ENCODE peak calls at places on chromosomes 2 and 18, in six cellular contexts. U, R, T, X, A and I are unnamed samples.
A peak's percentile ranks its signal among the peaks of the same experiment; 100 is the strongest.

GRCh38 chr2:14634885-14635871 is 2.7 kb downstream of the LRATD1 start:
- DNase-seq in U (peak; percentile 67), R (peak; percentile 39), T (peak; percentile 77), X (no peak), A (no peak), I (peak; percentile 35)

GRCh38 chr18:58310517-58310916 is 266.5 kb downstream of the NEDD4L start:
- DNase-seq in U (no peak), R (no peak), T (no peak), X (peak; percentile 60), A (no peak), I (peak; percentile 18)

GRCh38 chr18:52150050-52150449 is 189.9 kb upstream of the DCC start:
- DNase-seq in U (no peak), R (no peak), T (no peak), X (no peak), A (no peak), I (no peak)

GRCh38 chr2:23924589-23925359 is 2.1 kb downstream of the ATAD2B start:
- DNase-seq in U (no peak), R (no peak), T (no peak), X (no peak), A (no peak), I (no peak)

GRCh38 chr2:70627499-70627898 is 73.9 kb upstream of the TGFA start:
- DNase-seq in U (no peak), R (no peak), T (no peak), X (no peak), A (no peak), I (no peak)

GRCh38 chr18:5895300-5895885 is at the start of gene TMEM200C:
- DNase-seq in U (peak; percentile 90), R (no peak), T (no peak), X (no peak), A (no peak), I (peak; percentile 82)

GRCh38 chr2:219122197-219122965 is 38.2 kb downstream of the NHEJ1 start:
- DNase-seq in U (no peak), R (peak; percentile 38), T (no peak), X (no peak), A (no peak), I (no peak)

GRCh38 chr2:70009776-70010175 is 48.3 kb upstream of the ASPRV1 start:
- DNase-seq in U (no peak), R (no peak), T (no peak), X (no peak), A (no peak), I (no peak)

GRCh38 chr2:188369365-188369764 is 77.7 kb downstream of the GULP1 start:
- DNase-seq in U (peak; percentile 66), R (no peak), T (no peak), X (peak; percentile 17), A (no peak), I (peak; percentile 44)

GRCh38 chr2:120299561-120299960 is 46.4 kb upstream of the INHBB start:
- DNase-seq in U (no peak), R (no peak), T (no peak), X (no peak), A (no peak), I (no peak)

GRCh38 chr2:17849260-17849659 is 29.2 kb upstream of the KCNS3 start:
- DNase-seq in U (peak; percentile 46), R (no peak), T (no peak), X (no peak), A (no peak), I (no peak)

GRCh38 chr2:126657636-126658315 is 1.8 kb downstream of the GYPC start:
- DNase-seq in U (peak; percentile 73), R (peak; percentile 93), T (peak; percentile 93), X (peak; percentile 90), A (peak; percentile 40), I (peak; percentile 74)

GRCh38 chr2:64685430-64685829 is 31.7 kb upstream of the SERTAD2 start:
- DNase-seq in U (no peak), R (no peak), T (no peak), X (no peak), A (no peak), I (no peak)

GRCh38 chr2:206158563-206159345 is 490 bp downstream of the NDUFS1 start:
- DNase-seq in U (peak; percentile 57), R (no peak), T (no peak), X (no peak), A (no peak), I (no peak)

GRCh38 chr2:98013407-98014042 is 17.8 kb upstream of the TMEM131 start:
- DNase-seq in U (no peak), R (peak; percentile 81), T (no peak), X (peak; percentile 55), A (no peak), I (peak; percentile 46)

GRCh38 chr2:5285891-5286290 is 406.3 kb upstream of the SOX11 start:
- DNase-seq in U (no peak), R (no peak), T (no peak), X (no peak), A (no peak), I (no peak)

GRCh38 chr18:47929681-47930085 is 776 bp downstream of the SMAD2 start:
- DNase-seq in U (no peak), R (no peak), T (no peak), X (no peak), A (no peak), I (peak; percentile 17)

GRCh38 chr2:64036343-64036742 is 17.1 kb upstream of the VPS54 start:
- DNase-seq in U (no peak), R (no peak), T (no peak), X (peak; percentile 47), A (no peak), I (peak; percentile 63)

GRCh38 chr2:109126501-109126860 is 2.5 kb upstream of the SH3RF3 start:
- DNase-seq in U (no peak), R (no peak), T (no peak), X (no peak), A (no peak), I (no peak)

GRCh38 chr18:77062518-77063003 is 70.0 kb downstream of the MBP start:
- DNase-seq in U (no peak), R (peak; percentile 91), T (no peak), X (peak; percentile 86), A (no peak), I (no peak)

GRCh38 chr2:111652038-111652437 is 232.0 kb downstream of the ANAPC1 start:
- DNase-seq in U (no peak), R (no peak), T (no peak), X (no peak), A (no peak), I (no peak)

GRCh38 chr2:240442891-240443715 is 7.6 kb downstream of the GPC1 start:
- DNase-seq in U (no peak), R (no peak), T (no peak), X (no peak), A (no peak), I (no peak)

GRCh38 chr18:22539045-22539444 is 121.3 kb upstream of the CTAGE1 start:
- DNase-seq in U (no peak), R (no peak), T (peak; percentile 69), X (no peak), A (no peak), I (no peak)

GRCh38 chr18:13539050-13539449 is 187.3 kb downstream of the FAM210A start:
- DNase-seq in U (no peak), R (no peak), T (peak; percentile 74), X (peak; percentile 67), A (no peak), I (no peak)

GRCh38 chr2:145258903-145259579 is 739.1 kb upstream of the ZEB2 start:
- DNase-seq in U (no peak), R (peak; percentile 33), T (no peak), X (peak; percentile 52), A (no peak), I (no peak)

GRCh38 chr18:65721634-65722033 is 29.2 kb upstream of the CDH7 start:
- DNase-seq in U (no peak), R (no peak), T (no peak), X (no peak), A (no peak), I (no peak)

DNA sequence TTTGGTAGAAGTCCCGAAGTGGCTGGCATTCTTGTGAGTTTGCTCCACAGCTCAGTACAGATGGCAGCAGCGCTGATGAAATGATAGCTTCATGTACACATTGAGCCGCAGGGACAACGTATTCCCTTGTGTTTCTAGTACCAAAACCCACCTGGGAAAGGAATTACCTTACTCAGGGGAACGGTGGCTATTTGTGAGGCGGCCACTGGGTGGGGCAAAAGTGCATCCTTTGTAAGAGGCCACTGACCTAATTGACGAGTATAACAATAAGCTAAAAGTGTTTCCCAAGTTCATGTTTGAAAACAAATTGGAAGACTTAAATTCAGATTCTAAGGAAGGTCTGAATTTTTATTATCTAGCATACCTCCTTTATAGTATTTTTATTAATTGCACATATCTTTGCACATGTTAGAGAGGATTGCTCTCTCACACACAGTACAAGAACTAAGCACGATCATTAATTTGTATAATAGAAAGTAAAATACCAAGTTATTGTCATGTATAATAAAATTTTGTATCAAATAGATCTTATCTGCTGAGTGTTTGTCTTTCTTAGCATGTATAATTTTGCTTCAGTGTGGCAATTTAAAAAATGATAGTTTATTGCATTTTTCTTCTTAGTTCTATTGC is 25.3 kb upstream of the CDH7 start:
- DNase-seq in U (peak; percentile 60), R (peak; percentile 5), T (no peak), X (peak; percentile 9), A (no peak), I (peak; percentile 23)
- TF ChIP-seq CTCF in U (peak; percentile 71), R (peak; percentile 59), T (no peak), X (peak; percentile 20), A (no peak), I (peak; percentile 10)

DNA sequence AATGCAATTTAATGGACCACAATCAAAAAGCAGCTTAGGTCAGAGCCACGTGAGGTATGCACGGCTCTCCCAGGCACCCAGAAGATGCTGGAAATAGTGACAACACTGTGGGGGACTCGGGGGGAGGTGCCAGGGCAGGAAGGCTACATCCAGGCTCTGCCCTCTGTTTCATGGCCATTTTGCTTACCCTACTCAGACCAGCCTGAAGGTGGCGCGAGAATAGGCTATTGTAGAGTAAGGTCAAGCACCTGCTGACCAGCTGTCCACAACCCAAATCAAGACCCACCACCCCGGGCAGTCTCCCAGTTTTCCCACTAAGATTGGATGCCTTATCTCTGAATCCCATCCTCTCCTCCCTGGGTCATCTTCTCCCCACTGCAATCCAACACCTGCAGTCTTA is 115.7 kb downstream of the VIT start:
- DNase-seq in U (peak; percentile 39), R (no peak), T (no peak), X (no peak), A (no peak), I (no peak)
- TF ChIP-seq CTCF in U (peak; percentile 47), R (no peak), T (no peak), X (no peak), A (no peak), I (no peak)

GRCh38 chr2:178109813-178110212 is 2.4 kb upstream of the RBM45 start:
- DNase-seq in U (peak; percentile 51), R (peak; percentile 34), T (no peak), X (no peak), A (no peak), I (peak; percentile 68)
- TF ChIP-seq CTCF in U (peak; percentile 70), R (peak; percentile 39), T (no peak), X (peak; percentile 79), A (peak; percentile 26), I (no peak)

GRCh38 chr2:75025633-75026380 is 67.4 kb downstream of the POLE4 start:
- DNase-seq in U (no peak), R (no peak), T (no peak), X (no peak), A (no peak), I (no peak)

GRCh38 chr2:75021672-75022071 is 63.2 kb downstream of the POLE4 start:
- DNase-seq in U (no peak), R (peak; percentile 5), T (no peak), X (no peak), A (no peak), I (no peak)

GRCh38 chr2:75022516-75022915 is 64.1 kb downstream of the POLE4 start:
- DNase-seq in U (no peak), R (peak; percentile 11), T (no peak), X (no peak), A (no peak), I (no peak)

GRCh38 chr2:75027886-75028285 is 69.4 kb downstream of the POLE4 start:
- DNase-seq in U (no peak), R (no peak), T (no peak), X (no peak), A (no peak), I (no peak)

GRCh38 chr2:75025216-75025615 is 66.8 kb downstream of the POLE4 start:
- DNase-seq in U (no peak), R (no peak), T (no peak), X (no peak), A (no peak), I (no peak)
- TF ChIP-seq CTCF in U (no peak), R (no peak), T (no peak), X (no peak), A (no peak), I (no peak)